ENCODE peak calls at places on chromosomes 3 and 15, in seven cellular contexts. H is AG04449; F is Panc1; P is stomach; Z is testis; M is body of pancreas; N is CD8-positive, alpha-beta T cell. I is an unnamed sample.

GRCh38 chr3:197478746-197479668 is 76.8 kb downstream of the BDH1 start:
- DNase-seq in F (no peak), H (no peak), P (no peak), M (no peak), N (no peak), Z (peak), I (peak)

GRCh38 chr3:48084929-48085328 is 68.7 kb upstream of the MAP4 start:
- DNase-seq in H (no peak), P (no peak), Z (no peak), N (no peak), F (no peak), M (no peak), I (no peak)

GRCh38 chr3:116441652-116442051 is 3.6 kb downstream of the LSAMP start:
- DNase-seq in Z (no peak), F (no peak), M (no peak), H (no peak), N (no peak), P (no peak), I (no peak)

GRCh38 chr15:63942486-63943365 is 103.6 kb downstream of the DAPK2 start:
- DNase-seq in N (no peak), Z (no peak), H (no peak), M (no peak), F (no peak), P (no peak), I (no peak)

GRCh38 chr3:52310861-52311566 is 5.1 kb upstream of the DNAH1 start:
- DNase-seq in Z (no peak), M (no peak), P (no peak), H (no peak), F (no peak), N (peak), I (no peak)

GRCh38 chr3:72318504-72319201 is 529.6 kb downstream of the SHQ1 start:
- DNase-seq in M (peak), Z (peak), H (no peak), N (no peak), F (no peak), P (peak), I (no peak)

GRCh38 chr3:38109580-38110313 is 27.2 kb downstream of the ACAA1 start:
- DNase-seq in H (no peak), P (peak), M (no peak), Z (no peak), F (no peak), N (no peak), I (no peak)

GRCh38 chr3:44969170-44969569 is 6.8 kb downstream of the ZDHHC3 start:
- DNase-seq in Z (no peak), F (no peak), H (no peak), M (no peak), P (peak), N (no peak), I (no peak)

GRCh38 chr3:177800565-177800964 is 603.3 kb upstream of the TBL1XR1 start:
- DNase-seq in M (no peak), P (no peak), Z (no peak), N (no peak), F (no peak), H (no peak), I (no peak)

GRCh38 chr3:116102037-116102436 is 343.2 kb downstream of the LSAMP start:
- DNase-seq in Z (no peak), F (no peak), M (no peak), H (no peak), N (no peak), P (no peak), I (no peak)

GRCh38 chr3:69012111-69012835 is 1.2 kb downstream of the EOGT start:
- DNase-seq in P (no peak), Z (peak), F (no peak), N (no peak), H (no peak), M (peak), I (no peak)

GRCh38 chr15:99102332-99103235 is 2.3 kb upstream of the SYNM start:
- DNase-seq in N (no peak), H (no peak), F (no peak), Z (no peak), M (no peak), P (no peak), I (no peak)

GRCh38 chr3:130929827-130930226 is 35.9 kb downstream of the ATP2C1 start:
- DNase-seq in H (no peak), F (no peak), M (no peak), N (no peak), Z (no peak), P (no peak), I (no peak)

GRCh38 chr3:126927405-126927750 is 55.5 kb upstream of the PLXNA1 start:
- DNase-seq in P (no peak), H (no peak), F (no peak), Z (no peak), M (no peak), N (no peak), I (no peak)

GRCh38 chr3:10142707-10143560 is 1.4 kb downstream of the VHL start:
- DNase-seq in P (peak), M (peak), Z (no peak), F (no peak), N (peak), H (no peak), I (no peak)

GRCh38 chr3:129549006-129549800 is 6.2 kb downstream of the H1-8 start:
- DNase-seq in P (no peak), N (no peak), H (no peak), F (no peak), Z (no peak), M (no peak), I (no peak)

GRCh38 chr15:100861511-100861991 is 18.1 kb upstream of the ALDH1A3 start:
- DNase-seq in H (no peak), Z (peak), M (no peak), F (no peak), P (no peak), N (no peak), I (no peak)

GRCh38 chr3:156892701-156893100 is 66.5 kb downstream of the LEKR1 start:
- DNase-seq in Z (no peak), P (no peak), F (no peak), H (peak), M (no peak), N (no peak), I (no peak)

GRCh38 chr3:38118421-38119247 is 18.3 kb downstream of the ACAA1 start:
- DNase-seq in Z (no peak), P (no peak), H (no peak), F (no peak), N (no peak), M (no peak), I (no peak)

GRCh38 chr3:74390121-74390870 is 224.2 kb downstream of the CNTN3 start:
- DNase-seq in P (no peak), F (no peak), H (no peak), N (no peak), M (no peak), Z (no peak), I (no peak)

GRCh38 chr3:138842483-138843188 is 7.9 kb upstream of the PIK3CB start:
- DNase-seq in H (no peak), N (no peak), P (no peak), Z (no peak), M (no peak), F (no peak), I (no peak)

GRCh38 chr3:42547401-42547945 is 34.3 kb downstream of the SEC22C start:
- DNase-seq in N (peak), H (no peak), F (peak), M (peak), Z (peak), P (peak), I (no peak)

GRCh38 chr3:120765830-120766511 is 23.4 kb downstream of the GTF2E1 start:
- DNase-seq in P (no peak), Z (no peak), M (no peak), N (no peak), H (no peak), F (no peak), I (no peak)

GRCh38 chr3:188160751-188161150 is 6.8 kb downstream of the LPP start:
- DNase-seq in M (no peak), P (no peak), Z (no peak), F (no peak), H (no peak), N (no peak), I (no peak)
- TF ChIP-seq CTCF in M (no peak), P (no peak), Z (no peak), F (no peak), H (no peak), N (no peak), I (no peak)

GRCh38 chr3:66093981-66094380 is 55.3 kb upstream of the MAGI1 start:
- DNase-seq in M (no peak), P (no peak), F (no peak), H (no peak), Z (no peak), N (no peak), I (no peak)

GRCh38 chr3:66092175-66092990 is 53.7 kb upstream of the MAGI1 start:
- DNase-seq in H (no peak), Z (no peak), M (no peak), P (no peak), N (no peak), F (no peak), I (no peak)

GRCh38 chr3:66098436-66098835 is 59.7 kb upstream of the MAGI1 start:
- DNase-seq in F (no peak), N (no peak), Z (no peak), H (no peak), P (no peak), M (no peak), I (no peak)

GRCh38 chr3:66097647-66098046 is 58.9 kb upstream of the MAGI1 start:
- DNase-seq in N (no peak), P (no peak), F (no peak), Z (no peak), M (no peak), H (no peak), I (no peak)

DNA sequence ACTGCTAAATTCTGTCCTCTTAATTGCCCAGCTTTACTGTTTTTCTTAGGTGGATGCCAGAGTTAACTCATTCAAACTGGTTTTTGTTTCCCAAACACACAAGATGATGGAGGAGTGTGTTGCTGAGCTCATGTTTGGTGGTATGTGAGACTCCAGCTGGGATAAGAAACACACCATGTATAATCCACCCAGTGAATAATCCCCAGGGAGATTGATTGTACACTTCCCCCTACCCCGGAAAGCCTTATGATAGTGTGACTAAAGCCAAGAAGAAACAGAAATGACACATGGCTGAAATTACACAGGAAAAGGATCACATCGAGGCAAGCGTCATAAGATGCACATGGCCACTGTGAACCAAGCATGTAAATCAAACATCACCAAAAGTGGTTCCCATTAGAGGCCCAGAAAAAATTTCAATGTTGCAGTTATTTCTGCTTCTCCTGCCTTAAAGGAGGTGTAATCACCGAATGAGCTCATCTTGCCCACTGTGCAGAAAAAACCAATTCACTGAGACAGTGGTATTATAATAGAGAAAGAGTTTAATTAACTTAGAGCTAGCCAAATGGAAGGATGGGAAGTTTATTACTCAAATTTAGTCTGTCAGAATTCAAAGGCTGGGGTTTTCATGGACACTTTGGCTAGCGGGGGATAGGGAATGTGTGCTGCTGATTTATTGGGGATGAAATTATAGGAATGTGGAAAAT is 56.7 kb upstream of the MAGI1 start:
- DNase-seq in P (no peak), N (no peak), F (no peak), Z (no peak), M (no peak), H (peak), I (no peak)
- H3K4me3 ChIP-seq in P (no peak), N (no peak), F (no peak), Z (no peak), M (no peak), H (no peak), I (no peak)

GRCh38 chr3:172397716-172398405 is 50.4 kb downstream of the GHSR start:
- DNase-seq in M (no peak), P (no peak), F (no peak), Z (no peak), H (peak), N (no peak), I (no peak)

GRCh38 chr3:172398484-172398883 is 49.8 kb downstream of the GHSR start:
- DNase-seq in F (no peak), N (no peak), M (no peak), P (no peak), H (no peak), Z (no peak), I (no peak)

GRCh38 chr3:172396400-172396799 is 51.9 kb downstream of the GHSR start:
- DNase-seq in N (no peak), F (no peak), H (no peak), Z (no peak), M (no peak), P (no peak), I (no peak)

GRCh38 chr3:172391592-172392302 is 56.5 kb downstream of the GHSR start:
- DNase-seq in N (no peak), H (peak), Z (no peak), M (no peak), F (no peak), P (no peak), I (no peak)

GRCh38 chr3:172394692-172395091 is 53.6 kb downstream of the GHSR start:
- DNase-seq in F (no peak), N (no peak), P (no peak), M (no peak), Z (no peak), H (no peak), I (no peak)
- TF ChIP-seq CTCF in F (no peak), N (no peak), P (no peak), M (no peak), Z (no peak), H (no peak), I (no peak)

GRCh38 chr15:60128000-60128376 is 123.9 kb downstream of the FOXB1 start:
- DNase-seq in P (no peak), H (no peak), N (no peak), M (peak), F (no peak), Z (peak), I (no peak)
- H3K4me3 ChIP-seq in P (peak), H (peak), N (peak), M (peak), F (peak), Z (peak), I (peak)

GRCh38 chr3:192171213-192171612 is 556.1 kb downstream of the FGF12 start:
- DNase-seq in H (no peak), M (no peak), Z (no peak), P (no peak), F (no peak), N (no peak), I (no peak)

GRCh38 chr3:192170031-192170430 is 557.3 kb downstream of the FGF12 start:
- DNase-seq in N (no peak), P (no peak), M (no peak), Z (no peak), H (no peak), F (no peak), I (no peak)

GRCh38 chr3:192170659-192171058 is 556.7 kb downstream of the FGF12 start:
- DNase-seq in H (no peak), M (no peak), N (no peak), Z (no peak), F (no peak), P (no peak), I (no peak)

GRCh38 chr3:192169332-192169915 is 557.9 kb downstream of the FGF12 start:
- DNase-seq in M (no peak), H (no peak), F (no peak), Z (no peak), N (no peak), P (no peak), I (no peak)

GRCh38 chr3:192174283-192174682 is 553.1 kb downstream of the FGF12 start:
- DNase-seq in H (no peak), P (no peak), M (no peak), F (no peak), N (no peak), Z (no peak), I (no peak)
- TF ChIP-seq CTCF in H (no peak), P (no peak), M (no peak), F (no peak), N (no peak), Z (no peak), I (no peak)

DNA sequence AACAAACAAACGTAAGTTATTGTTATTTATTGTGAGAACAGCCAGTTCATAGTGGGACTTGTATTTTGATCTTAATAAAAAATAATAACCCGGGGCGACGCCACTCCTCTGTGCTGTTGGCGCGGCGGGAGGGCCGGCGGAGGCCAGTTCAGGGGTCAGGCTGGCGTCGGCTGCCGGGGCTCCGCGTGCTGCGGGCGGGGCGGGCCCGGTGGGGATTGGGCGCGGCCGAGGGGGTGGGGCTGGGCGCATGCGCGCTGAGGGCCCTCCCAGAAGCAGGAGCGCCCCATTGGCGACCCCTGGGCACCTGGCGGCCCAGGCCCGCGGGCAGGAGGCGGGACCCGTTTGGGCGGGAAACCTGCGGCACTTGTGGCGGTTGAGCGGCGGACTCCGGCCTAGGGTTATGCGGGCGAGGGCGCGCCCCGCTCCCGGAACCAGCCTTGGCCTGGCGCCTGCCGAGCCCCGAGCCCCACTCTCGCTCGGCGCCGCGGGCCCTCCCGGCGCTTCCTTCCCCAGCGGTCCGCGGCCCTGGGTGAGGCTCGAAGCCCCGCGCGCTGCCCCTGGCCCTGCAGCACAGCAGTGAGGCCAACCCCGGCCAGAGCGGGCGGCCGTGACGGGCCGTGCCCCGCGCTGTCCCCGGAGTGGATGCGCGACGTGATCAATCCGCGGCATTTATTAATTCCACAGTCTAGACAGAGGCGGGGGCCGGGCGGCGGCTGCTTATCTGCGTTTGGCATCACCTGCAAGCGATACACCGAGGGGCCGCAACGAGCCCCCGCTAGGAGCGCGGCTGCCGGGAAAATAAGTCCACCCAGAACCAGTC is 6.0 kb downstream of the ISL2 start:
- DNase-seq in P (no peak), F (no peak), M (no peak), Z (peak), H (no peak), N (no peak), I (no peak)
- H3K4me3 ChIP-seq in P (peak), F (no peak), M (no peak), Z (peak), H (no peak), N (no peak), I (no peak)

GRCh38 chr15:92100751-92101150 is 247.2 kb downstream of the SLCO3A1 start:
- DNase-seq in H (no peak), M (no peak), N (no peak), P (no peak), Z (no peak), F (no peak), I (no peak)

GRCh38 chr15:92095691-92096090 is 242.2 kb downstream of the SLCO3A1 start:
- DNase-seq in H (no peak), Z (no peak), F (no peak), M (no peak), P (no peak), N (no peak), I (no peak)

GRCh38 chr15:92101706-92102434 is 248.4 kb downstream of the SLCO3A1 start:
- DNase-seq in P (no peak), M (no peak), N (peak), Z (no peak), H (no peak), F (no peak), I (no peak)

GRCh38 chr15:92097473-92098178 is 244.1 kb downstream of the SLCO3A1 start:
- DNase-seq in P (peak), F (no peak), N (no peak), M (peak), H (no peak), Z (peak), I (no peak)

GRCh38 chr15:92098869-92099268 is 245.4 kb downstream of the SLCO3A1 start:
- DNase-seq in F (no peak), P (no peak), Z (peak), M (no peak), H (no peak), N (no peak), I (no peak)
- TF ChIP-seq CTCF in F (no peak), P (no peak), Z (no peak), M (no peak), H (no peak), N (no peak), I (no peak)